ENCODE peak calls at places on chromosomes 11 and 22, in four cellular contexts. J, H, R and Q are unnamed samples.

GRCh38 chr11:65476632-65477270 is 22.1 kb upstream of the MALAT1 start:
- DNase-seq in J (no peak), H (no peak), R (no peak), Q (no peak)

GRCh38 chr22:17492247-17492646 is 71.1 kb upstream of the SLC25A18 start:
- DNase-seq in J (peak; percentile 66), H (no peak), R (no peak), Q (no peak)

GRCh38 chr22:19694696-19695095 is 19.6 kb upstream of the SEPTIN5 start:
- DNase-seq in J (no peak), H (no peak), R (no peak), Q (no peak)

GRCh38 chr11:33635161-33635560 is 65.5 kb downstream of the C11orf91 start:
- DNase-seq in J (no peak), H (peak; percentile 56), R (peak; percentile 64), Q (no peak)

GRCh38 chr11:12973529-12974181 is 35.5 kb upstream of the RASSF10 start:
- DNase-seq in J (no peak), H (no peak), R (no peak), Q (no peak)

GRCh38 chr11:116698080-116698479 is 74.7 kb downstream of the BUD13 start:
- DNase-seq in J (no peak), H (no peak), R (peak; percentile 36), Q (no peak)

GRCh38 chr11:72598901-72599300 is 75.3 kb downstream of the PDE2A start:
- DNase-seq in J (peak; percentile 61), H (peak; percentile 55), R (peak; percentile 71), Q (peak; percentile 76)

GRCh38 chr22:19713650-19714319 is 518 bp upstream of the SEPTIN5 start:
- DNase-seq in J (peak; percentile 27), H (no peak), R (no peak), Q (no peak)

GRCh38 chr22:17712441-17712840 is 61.8 kb downstream of the BID start:
- DNase-seq in J (no peak), H (no peak), R (no peak), Q (no peak)

GRCh38 chr22:19488884-19489843 is 9.4 kb downstream of the CDC45 start:
- DNase-seq in J (no peak), H (no peak), R (no peak), Q (no peak)

GRCh38 chr22:23365961-23366360 is 185.7 kb downstream of the BCR start:
- DNase-seq in J (no peak), H (no peak), R (no peak), Q (no peak)

GRCh38 chr11:77190331-77191075 is 62.5 kb downstream of the MYO7A start:
- DNase-seq in J (no peak), H (no peak), R (no peak), Q (no peak)

GRCh38 chr11:102604875-102605274 is 20.3 kb downstream of the MMP20 start:
- DNase-seq in J (no peak), H (no peak), R (no peak), Q (peak; percentile 54)

GRCh38 chr22:31906569-31906968 is 37.8 kb upstream of the YWHAH start:
- DNase-seq in J (no peak), H (no peak), R (no peak), Q (no peak)

GRCh38 chr11:84019576-84020194 is 733.5 kb upstream of the CCDC90B start:
- DNase-seq in J (no peak), H (no peak), R (no peak), Q (no peak)

GRCh38 chr11:72584293-72584921 is 89.8 kb downstream of the PDE2A start:
- DNase-seq in J (peak; percentile 9), H (peak; percentile 68), R (peak; percentile 80), Q (no peak)

GRCh38 chr22:19844423-19845368 is 10.0 kb downstream of the GNB1L start:
- DNase-seq in J (no peak), H (peak; percentile 59), R (peak; percentile 73), Q (no peak)

GRCh38 chr11:69213315-69213714 is 57.6 kb downstream of the SMIM38 start:
- DNase-seq in J (no peak), H (no peak), R (no peak), Q (no peak)

GRCh38 chr11:18485905-18486528 is 30.4 kb downstream of the LDHAL6A start:
- DNase-seq in J (no peak), H (no peak), R (no peak), Q (no peak)

GRCh38 chr11:62726156-62727006 is 876 bp downstream of the HNRNPUL2 start:
- DNase-seq in J (no peak), H (no peak), R (no peak), Q (no peak)

GRCh38 chr11:57502376-57502775 is 13.1 kb downstream of the SLC43A1 start:
- DNase-seq in J (no peak), H (no peak), R (no peak), Q (no peak)

GRCh38 chr11:119863811-119864601 is 135.0 kb upstream of the NECTIN1 start:
- DNase-seq in J (no peak), H (no peak), R (no peak), Q (peak; percentile 92)

GRCh38 chr11:119863236-119863635 is 134.2 kb upstream of the NECTIN1 start:
- DNase-seq in J (no peak), H (no peak), R (no peak), Q (no peak)

GRCh38 chr11:119859684-119860083 is 130.7 kb upstream of the NECTIN1 start:
- DNase-seq in J (no peak), H (no peak), R (no peak), Q (no peak)

GRCh38 chr11:119860561-119861094 is 131.6 kb upstream of the NECTIN1 start:
- DNase-seq in J (no peak), H (no peak), R (no peak), Q (no peak)

DNA sequence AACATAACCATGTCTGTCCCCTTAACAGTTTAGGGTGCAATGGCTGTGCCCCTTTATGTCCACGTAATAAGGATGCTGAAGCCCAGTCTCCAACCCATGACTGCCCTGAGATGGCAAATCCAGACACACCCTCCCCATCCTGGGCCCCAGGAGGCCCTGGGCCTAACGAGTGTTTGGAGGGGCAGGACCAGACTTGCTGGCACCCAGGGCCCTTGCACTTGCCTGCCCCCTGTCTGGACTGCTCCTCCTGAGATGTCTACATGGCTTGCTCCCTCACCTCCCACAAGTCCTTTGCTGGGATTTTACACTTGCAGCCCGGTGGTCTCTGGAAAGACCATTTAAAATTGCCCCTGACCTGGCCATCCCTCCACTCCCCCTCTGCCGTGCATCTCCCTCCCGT is 132.2 kb upstream of the NECTIN1 start:
- DNase-seq in J (no peak), H (no peak), R (no peak), Q (no peak)
- H3K4me1 ChIP-seq in J (peaks cover 10% of the 10 kb centered on the region), H (no peaks in the 10 kb centered on the region), R (no peaks in the 10 kb centered on the region), Q (peaks cover 19% of the 10 kb centered on the region)

DNA sequence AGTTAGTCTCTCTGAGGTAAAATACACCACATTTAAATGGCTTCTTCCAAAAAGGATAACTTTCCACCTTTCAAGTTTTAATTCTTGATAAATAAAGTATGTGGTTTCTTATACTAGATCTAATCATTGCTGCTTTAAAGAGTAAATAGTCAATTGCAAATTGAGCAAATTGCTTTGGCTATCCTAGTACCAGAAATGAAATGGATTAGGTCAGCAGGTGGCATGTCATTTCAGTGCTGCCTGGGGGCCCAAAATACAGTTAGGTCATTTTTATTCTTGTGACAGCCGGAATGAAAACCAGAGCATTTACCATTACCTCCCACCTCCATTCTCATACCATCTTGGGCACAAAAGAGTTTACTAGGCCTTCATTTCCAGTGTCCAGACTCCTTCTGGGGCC is 70.2 kb downstream of the PHF21A start:
- DNase-seq in J (no peak), H (no peak), R (no peak), Q (no peak)
- H3K4me1 ChIP-seq in J (peaks cover 44% of the 10 kb centered on the region), H (peaks cover 29% of the 10 kb centered on the region), R (no peaks in the 10 kb centered on the region), Q (no peaks in the 10 kb centered on the region)

DNA sequence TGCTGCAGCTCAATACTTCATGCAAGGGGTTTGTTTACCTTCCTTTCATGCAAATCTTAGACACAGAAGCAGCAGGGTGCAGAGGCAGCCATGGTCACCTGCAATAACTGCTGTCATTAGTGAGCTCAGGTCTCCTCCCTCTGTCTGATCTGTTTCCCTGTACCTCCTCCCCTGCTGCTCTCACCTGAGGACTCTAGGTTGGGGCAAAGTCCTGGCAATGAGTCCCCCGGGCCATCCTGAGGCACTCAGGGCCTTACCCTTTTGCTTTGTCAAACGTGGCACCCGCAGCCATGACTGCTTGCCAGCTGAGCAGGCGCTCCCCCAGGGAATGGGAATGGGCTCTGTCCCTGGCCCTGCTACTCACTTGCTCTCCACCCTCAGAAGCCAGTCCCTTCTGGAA is 3.9 kb downstream of the LRRC10B start:
- DNase-seq in J (no peak), H (no peak), R (no peak), Q (no peak)
- H3K4me1 ChIP-seq in J (peaks cover 4% of the 10 kb centered on the region), H (peaks cover 26% of the 10 kb centered on the region), R (no peaks in the 10 kb centered on the region), Q (peaks cover 37% of the 10 kb centered on the region)

GRCh38 chr11:121932646-121933185 is 183.3 kb downstream of the BLID start:
- DNase-seq in J (no peak), H (no peak), R (no peak), Q (no peak)
- H3K4me1 ChIP-seq in J (peaks cover 22% of the 10 kb centered on the region), H (peaks cover 18% of the 10 kb centered on the region), R (no peaks in the 10 kb centered on the region), Q (no peaks in the 10 kb centered on the region)

DNA sequence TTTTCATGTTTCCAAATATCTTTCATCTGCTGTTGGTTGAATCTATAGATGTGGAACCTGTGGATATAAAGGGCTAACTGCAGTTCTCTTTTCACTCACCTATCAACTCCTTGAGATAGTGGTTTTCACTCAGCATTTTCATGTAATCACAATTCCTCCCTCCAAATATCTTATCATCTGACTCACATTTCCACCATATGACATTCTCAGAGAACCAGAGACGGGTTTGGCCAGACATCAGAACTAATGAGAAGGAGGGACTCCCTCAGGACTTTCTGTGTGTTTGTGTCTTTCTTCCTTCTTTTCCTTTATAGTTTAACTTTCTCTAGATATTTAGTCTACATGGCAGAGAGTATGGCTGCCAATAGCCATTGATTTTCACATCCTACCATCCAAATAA is 134.8 kb upstream of the DDI1 start:
- DNase-seq in J (no peak), H (no peak), R (no peak), Q (no peak)
- H3K4me1 ChIP-seq in J (no peaks in the 10 kb centered on the region), H (peaks cover 29% of the 10 kb centered on the region), R (no peaks in the 10 kb centered on the region), Q (no peaks in the 10 kb centered on the region)

GRCh38 chr11:125221499-125221898 is 56.9 kb downstream of the PKNOX2 start:
- DNase-seq in J (no peak), H (no peak), R (no peak), Q (no peak)
- H3K4me1 ChIP-seq in J (peaks cover under 1% of the 10 kb centered on the region), H (peaks cover 9% of the 10 kb centered on the region), R (no peaks in the 10 kb centered on the region), Q (no peaks in the 10 kb centered on the region)

GRCh38 chr22:37304595-37305343 is 22.5 kb downstream of the CYTH4 start:
- DNase-seq in J (no peak), H (no peak), R (no peak), Q (no peak)
- H3K4me1 ChIP-seq in J (peaks cover 10% of the 10 kb centered on the region), H (peaks cover 100% of the 10 kb centered on the region), R (no peaks in the 10 kb centered on the region), Q (peaks cover 6% of the 10 kb centered on the region)

DNA sequence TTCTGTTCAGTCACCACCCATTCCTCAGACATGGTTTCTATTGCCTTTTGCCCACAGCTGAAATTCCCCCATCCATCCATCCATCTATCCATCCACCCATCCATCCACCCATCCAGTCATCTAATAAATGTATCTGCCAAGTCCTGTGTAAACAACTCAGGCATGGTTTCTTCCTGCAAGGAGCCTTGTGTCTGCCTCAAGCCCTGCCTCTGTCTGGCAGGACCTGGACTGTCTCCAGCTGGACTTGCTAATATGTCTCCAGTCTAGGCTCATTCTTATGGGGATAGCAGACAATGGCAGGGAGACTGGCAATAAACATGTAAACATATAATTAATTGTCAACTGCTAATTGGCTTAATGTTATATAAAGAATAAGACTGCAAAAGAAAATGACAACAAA is 64.7 kb upstream of the AMPD3 start:
- DNase-seq in J (no peak), H (no peak), R (peak; percentile 53), Q (no peak)
- H3K4me1 ChIP-seq in J (no peaks in the 10 kb centered on the region), H (peaks cover 10% of the 10 kb centered on the region), R (no peaks in the 10 kb centered on the region), Q (peaks cover 86% of the 10 kb centered on the region)